ENCODE peak calls at places on chromosomes 3 and 15, in six cellular contexts. One of them, this sample, is unnamed.
A peak's percentile ranks its signal among the peaks of the same experiment; 100 is the strongest.

GRCh38 chr15:63505842-63506222 is 1.4 kb downstream of the USP3 start:
- DNase-seq in heart left ventricle: no peak
- DNase-seq in A549: no peak
- DNase-seq in left lung: no peak
- DNase-seq in coronary artery: no peak
- DNase-seq in PC-9: no peak
- DNase-seq in this sample: no peak

GRCh38 chr3:125513490-125514115 is 6.4 kb downstream of the SNX4 start:
- DNase-seq in heart left ventricle: no peak
- DNase-seq in left lung: no peak
- DNase-seq in coronary artery: no peak
- DNase-seq in A549: no peak
- DNase-seq in PC-9: no peak
- DNase-seq in this sample: no peak

GRCh38 chr3:97579365-97579764 is 185.2 kb upstream of the ARL6 start:
- DNase-seq in PC-9: no peak
- DNase-seq in coronary artery: no peak
- DNase-seq in A549: no peak
- DNase-seq in heart left ventricle: no peak
- DNase-seq in left lung: no peak
- DNase-seq in this sample: peak; percentile 14

GRCh38 chr3:13708871-13709595 is 160.1 kb downstream of the FBLN2 start:
- DNase-seq in heart left ventricle: peak; percentile 1
- DNase-seq in coronary artery: peak; percentile 22
- DNase-seq in PC-9: no peak
- DNase-seq in left lung: no peak
- DNase-seq in A549: no peak
- DNase-seq in this sample: no peak

GRCh38 chr15:65612616-65612946 is 1.6 kb upstream of the INTS14 start:
- DNase-seq in heart left ventricle: no peak
- DNase-seq in coronary artery: no peak
- DNase-seq in PC-9: no peak
- DNase-seq in A549: no peak
- DNase-seq in left lung: no peak
- DNase-seq in this sample: no peak

GRCh38 chr3:16885948-16886683 is 1.4 kb downstream of the PLCL2 start:
- DNase-seq in coronary artery: no peak
- DNase-seq in heart left ventricle: no peak
- DNase-seq in PC-9: no peak
- DNase-seq in left lung: no peak
- DNase-seq in A549: no peak
- DNase-seq in this sample: no peak

GRCh38 chr3:107523361-107524213 is 825 bp downstream of the BBX start:
- DNase-seq in A549: no peak
- DNase-seq in coronary artery: peak; percentile 81
- DNase-seq in heart left ventricle: peak; percentile 54
- DNase-seq in left lung: peak; percentile 92
- DNase-seq in PC-9: peak; percentile 60
- DNase-seq in this sample: peak; percentile 30

GRCh38 chr3:68953781-68954444 is 21.6 kb upstream of the TAFA4 start:
- DNase-seq in PC-9: no peak
- DNase-seq in left lung: no peak
- DNase-seq in heart left ventricle: no peak
- DNase-seq in A549: no peak
- DNase-seq in coronary artery: no peak
- DNase-seq in this sample: no peak

GRCh38 chr3:64685800-64686445 is 1.9 kb downstream of the ADAMTS9 start:
- DNase-seq in PC-9: peak; percentile 94
- DNase-seq in coronary artery: peak; percentile 97
- DNase-seq in left lung: peak; percentile 92
- DNase-seq in heart left ventricle: peak; percentile 94
- DNase-seq in A549: peak; percentile 22
- DNase-seq in this sample: peak; percentile 48

GRCh38 chr3:62604746-62605351 is 231.5 kb upstream of the FEZF2 start:
- DNase-seq in A549: no peak
- DNase-seq in heart left ventricle: no peak
- DNase-seq in PC-9: no peak
- DNase-seq in coronary artery: no peak
- DNase-seq in left lung: no peak
- DNase-seq in this sample: no peak

GRCh38 chr3:151410891-151411559 is 26.5 kb upstream of the P2RY12 start:
- DNase-seq in left lung: peak; percentile 50
- DNase-seq in coronary artery: no peak
- DNase-seq in A549: no peak
- DNase-seq in PC-9: no peak
- DNase-seq in heart left ventricle: no peak
- DNase-seq in this sample: no peak

GRCh38 chr3:170128977-170129431 is 52.5 kb downstream of the PHC3 start:
- DNase-seq in A549: no peak
- DNase-seq in PC-9: no peak
- DNase-seq in left lung: no peak
- DNase-seq in coronary artery: no peak
- DNase-seq in heart left ventricle: no peak
- DNase-seq in this sample: peak; percentile 32

GRCh38 chr15:63474810-63475316 is 29.5 kb upstream of the USP3 start:
- DNase-seq in coronary artery: no peak
- DNase-seq in heart left ventricle: no peak
- DNase-seq in PC-9: no peak
- DNase-seq in left lung: no peak
- DNase-seq in A549: no peak
- DNase-seq in this sample: no peak

GRCh38 chr3:107813066-107813465 is 277.8 kb downstream of the CD47 start:
- DNase-seq in coronary artery: no peak
- DNase-seq in left lung: no peak
- DNase-seq in PC-9: no peak
- DNase-seq in A549: no peak
- DNase-seq in heart left ventricle: no peak
- DNase-seq in this sample: no peak

GRCh38 chr3:100158877-100159563 is 44.7 kb upstream of the FILIP1L start:
- DNase-seq in A549: no peak
- DNase-seq in heart left ventricle: no peak
- DNase-seq in PC-9: no peak
- DNase-seq in left lung: no peak
- DNase-seq in coronary artery: no peak
- DNase-seq in this sample: no peak

GRCh38 chr15:90857883-90858443 is 10.4 kb upstream of the FURIN start:
- DNase-seq in heart left ventricle: no peak
- DNase-seq in left lung: no peak
- DNase-seq in coronary artery: no peak
- DNase-seq in PC-9: no peak
- DNase-seq in A549: no peak
- DNase-seq in this sample: no peak

GRCh38 chr3:174397848-174398247 is 461.3 kb upstream of the NAALADL2 start:
- DNase-seq in left lung: no peak
- DNase-seq in coronary artery: no peak
- DNase-seq in A549: no peak
- DNase-seq in heart left ventricle: no peak
- DNase-seq in PC-9: no peak
- DNase-seq in this sample: peak; percentile 10

DNA sequence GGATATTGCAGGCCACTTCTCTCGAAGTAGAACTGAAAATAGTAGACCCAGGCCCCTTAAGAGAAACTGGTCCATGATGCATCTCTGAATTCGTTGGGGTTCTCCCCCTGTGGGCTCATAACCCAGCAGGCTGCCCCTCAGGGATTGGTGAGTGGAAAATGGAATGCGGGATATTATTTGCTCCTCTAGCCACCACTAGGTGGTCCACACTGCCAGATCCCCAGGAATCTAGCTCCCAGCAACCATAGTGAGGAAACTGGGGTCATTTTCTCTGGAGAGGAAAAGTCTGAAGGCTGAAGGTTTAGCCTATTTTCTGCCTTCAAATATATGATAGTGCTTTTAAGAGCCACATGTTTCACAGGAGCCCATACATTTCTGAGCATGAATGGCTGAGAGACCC is 6.7 kb downstream of the CX3CR1 start:
- DNase-seq in A549: no peak
- DNase-seq in PC-9: no peak
- DNase-seq in heart left ventricle: no peak
- DNase-seq in coronary artery: peak; percentile 28
- DNase-seq in left lung: no peak
- DNase-seq in this sample: no peak
- TF ChIP-seq CTCF in A549: peak; percentile 8
- TF ChIP-seq CTCF in PC-9: no peak
- TF ChIP-seq CTCF in heart left ventricle: no peak
- TF ChIP-seq CTCF in coronary artery: no peak
- TF ChIP-seq CTCF in left lung: no peak
- TF ChIP-seq CTCF in this sample: no peak

GRCh38 chr15:38672814-38673292 is 108.2 kb upstream of the RASGRP1 start:
- DNase-seq in heart left ventricle: no peak
- DNase-seq in PC-9: peak; percentile 5
- DNase-seq in coronary artery: no peak
- DNase-seq in A549: no peak
- DNase-seq in left lung: no peak
- DNase-seq in this sample: no peak
- H3K27ac ChIP-seq in heart left ventricle: no peak overlapping the region
- H3K27ac ChIP-seq in PC-9: no peak overlapping the region
- H3K27ac ChIP-seq in coronary artery: no peak overlapping the region
- H3K27ac ChIP-seq in A549: no peak overlapping the region
- H3K27ac ChIP-seq in left lung: no peak overlapping the region
- H3K27ac ChIP-seq in this sample: no peak overlapping the region

DNA sequence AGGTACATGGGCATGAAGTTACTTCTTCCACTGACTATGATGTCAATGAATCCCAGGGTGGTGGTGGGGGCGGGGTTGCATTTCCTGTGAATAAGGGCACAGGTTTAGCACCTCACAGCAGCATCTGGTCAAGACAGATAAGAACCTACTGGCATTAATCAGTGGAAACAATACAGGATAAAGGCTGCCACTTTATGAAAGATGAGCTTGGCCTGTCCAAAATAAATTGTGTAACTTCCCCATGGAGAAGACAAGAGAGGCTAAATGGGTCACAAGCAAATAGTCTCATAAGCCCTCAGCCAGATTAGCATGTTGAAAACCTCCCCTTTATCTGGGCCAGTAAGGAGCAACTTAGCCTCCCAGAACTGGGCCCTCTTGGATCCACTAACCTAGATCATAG is 27.4 kb upstream of the PLSCR2 start:
- DNase-seq in PC-9: no peak
- DNase-seq in A549: no peak
- DNase-seq in coronary artery: no peak
- DNase-seq in heart left ventricle: no peak
- DNase-seq in left lung: no peak
- DNase-seq in this sample: no peak
- TF ChIP-seq CTCF in PC-9: no peak
- TF ChIP-seq CTCF in A549: no peak
- TF ChIP-seq CTCF in coronary artery: no peak
- TF ChIP-seq CTCF in heart left ventricle: no peak
- TF ChIP-seq CTCF in left lung: no peak
- TF ChIP-seq CTCF in this sample: no peak

GRCh38 chr15:34802803-34803395 is 7.5 kb upstream of the ACTC1 start:
- DNase-seq in coronary artery: no peak
- DNase-seq in left lung: no peak
- DNase-seq in A549: no peak
- DNase-seq in heart left ventricle: no peak
- DNase-seq in PC-9: no peak
- DNase-seq in this sample: no peak
- H3K27ac ChIP-seq in coronary artery: no peak overlapping the region
- H3K27ac ChIP-seq in left lung: no peak overlapping the region
- H3K27ac ChIP-seq in A549: no peak overlapping the region
- H3K27ac ChIP-seq in heart left ventricle: no peak overlapping the region
- H3K27ac ChIP-seq in PC-9: no peak overlapping the region
- H3K27ac ChIP-seq in this sample: no peak overlapping the region

GRCh38 chr15:66707310-66708160 is 5.5 kb downstream of the SMAD6 start:
- DNase-seq in PC-9: no peak
- DNase-seq in left lung: peak; percentile 79
- DNase-seq in coronary artery: no peak
- DNase-seq in A549: peak; percentile 63
- DNase-seq in heart left ventricle: peak; percentile 57
- DNase-seq in this sample: no peak
- TF ChIP-seq CTCF in PC-9: no peak
- TF ChIP-seq CTCF in left lung: no peak
- TF ChIP-seq CTCF in coronary artery: no peak
- TF ChIP-seq CTCF in A549: peak; percentile 41
- TF ChIP-seq CTCF in heart left ventricle: no peak
- TF ChIP-seq CTCF in this sample: no peak

This sample was measured in RWPE1.